ENCODE peak calls at places on chromosomes 11 and 22, in eight cellular contexts. G, B, H, U, T, O, K and E are unnamed samples.

GRCh38 chr11:46920709-46921108 is 2.4 kb upstream of the LRP4 start:
- DNase-seq in U (peak), K (peak), H (peak), O (peak), G (peak), B (peak), T (no peak), E (peak)

GRCh38 chr11:2792376-2793250 is 92.8 kb upstream of the KCNQ1OT1 start:
- DNase-seq in K (no peak), O (no peak), H (no peak), B (no peak), U (peak), T (no peak), G (no peak), E (no peak)

GRCh38 chr22:26573026-26573662 is 16.8 kb downstream of the TPST2 start:
- DNase-seq in G (no peak), K (peak), B (no peak), O (peak), U (peak), H (no peak), T (no peak), E (peak)

GRCh38 chr22:19129871-19130270 is 1.2 kb upstream of the TSSK2 start:
- DNase-seq in U (no peak), T (no peak), O (no peak), H (peak), K (no peak), G (no peak), B (no peak), E (no peak)

GRCh38 chr11:44943696-44944095 is 7.0 kb downstream of the TP53I11 start:
- DNase-seq in B (no peak), K (no peak), G (no peak), O (no peak), T (peak), U (no peak), H (no peak), E (no peak)

GRCh38 chr11:43327987-43328386 is 16.2 kb downstream of the API5 start:
- DNase-seq in B (peak), H (peak), K (peak), U (no peak), T (no peak), O (peak), G (peak), E (peak)

GRCh38 chr11:94224078-94224477 is 80.3 kb upstream of the IZUMO1R start:
- DNase-seq in T (no peak), U (no peak), O (no peak), H (no peak), B (no peak), G (no peak), K (no peak), E (peak)

GRCh38 chr22:24402460-24403192 is 24.8 kb upstream of the ADORA2A start:
- DNase-seq in G (peak), U (peak), K (peak), O (peak), T (no peak), H (peak), B (peak), E (peak)

GRCh38 chr22:37765953-37766566 is 41.7 kb upstream of the GCAT start:
- DNase-seq in G (no peak), T (no peak), O (no peak), U (no peak), K (no peak), H (no peak), B (no peak), E (no peak)

GRCh38 chr22:17121235-17122195 is at the start of gene TMEM121B:
- DNase-seq in H (no peak), B (peak), K (peak), O (peak), T (no peak), G (no peak), U (peak), E (peak)

GRCh38 chr11:126246636-126247035 is 22.1 kb downstream of the SRPRA start:
- DNase-seq in G (no peak), U (no peak), H (no peak), B (peak), T (no peak), O (no peak), K (peak), E (peak)

GRCh38 chr11:61609000-61609969 is 28.4 kb upstream of the SYT7 start:
- DNase-seq in B (no peak), G (no peak), H (no peak), T (no peak), O (no peak), U (peak), K (no peak), E (no peak)

GRCh38 chr11:86041975-86042378 is 26.9 kb downstream of the PICALM start:
- DNase-seq in O (peak), K (peak), B (peak), T (peak), U (peak), G (peak), H (peak), E (peak)

GRCh38 chr11:3231851-3232744 is at the start of gene MRGPRE:
- DNase-seq in G (no peak), K (no peak), T (no peak), H (no peak), B (peak), O (no peak), U (no peak), E (peak)

DNA sequence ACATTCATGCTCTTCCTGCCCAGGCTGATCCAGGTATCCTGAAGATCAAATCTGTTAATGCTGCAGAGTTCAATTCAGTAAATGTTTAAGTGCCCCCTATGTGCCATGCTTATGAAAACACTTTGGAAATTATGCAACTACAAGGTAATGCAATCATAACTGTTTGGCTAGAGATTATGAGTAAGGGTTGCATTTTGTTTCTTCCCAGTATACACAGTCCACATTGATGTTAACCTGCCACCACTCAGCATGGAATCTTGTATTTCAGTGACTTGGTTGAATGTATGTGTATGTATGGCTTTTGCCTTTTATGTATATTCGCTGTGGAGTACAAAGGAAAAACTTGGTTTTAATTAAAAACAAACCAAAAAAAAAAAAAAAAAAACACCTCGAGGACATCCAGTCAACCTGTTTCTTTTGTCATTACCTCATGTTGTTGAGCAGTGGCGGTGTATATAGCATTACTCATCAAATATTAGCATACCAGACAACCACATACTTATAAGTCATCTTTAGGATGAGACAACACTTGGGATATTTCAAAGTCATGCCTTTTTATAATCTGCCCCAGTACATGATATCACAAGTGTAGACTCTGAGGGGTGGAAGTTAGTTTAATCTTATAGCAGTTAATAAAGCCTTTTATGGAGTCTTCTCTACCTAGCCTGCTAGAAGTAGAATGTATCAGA is 86.1 kb upstream of the HORMAD2 start:
- DNase-seq in T (no peak), O (peak), B (peak), G (peak), U (no peak), K (peak), H (peak), E (peak)
- TF ChIP-seq CTCF in T (peak), O (no peak), B (peak), G (peak), U (no peak), K (peak), H (peak), E (peak)

DNA sequence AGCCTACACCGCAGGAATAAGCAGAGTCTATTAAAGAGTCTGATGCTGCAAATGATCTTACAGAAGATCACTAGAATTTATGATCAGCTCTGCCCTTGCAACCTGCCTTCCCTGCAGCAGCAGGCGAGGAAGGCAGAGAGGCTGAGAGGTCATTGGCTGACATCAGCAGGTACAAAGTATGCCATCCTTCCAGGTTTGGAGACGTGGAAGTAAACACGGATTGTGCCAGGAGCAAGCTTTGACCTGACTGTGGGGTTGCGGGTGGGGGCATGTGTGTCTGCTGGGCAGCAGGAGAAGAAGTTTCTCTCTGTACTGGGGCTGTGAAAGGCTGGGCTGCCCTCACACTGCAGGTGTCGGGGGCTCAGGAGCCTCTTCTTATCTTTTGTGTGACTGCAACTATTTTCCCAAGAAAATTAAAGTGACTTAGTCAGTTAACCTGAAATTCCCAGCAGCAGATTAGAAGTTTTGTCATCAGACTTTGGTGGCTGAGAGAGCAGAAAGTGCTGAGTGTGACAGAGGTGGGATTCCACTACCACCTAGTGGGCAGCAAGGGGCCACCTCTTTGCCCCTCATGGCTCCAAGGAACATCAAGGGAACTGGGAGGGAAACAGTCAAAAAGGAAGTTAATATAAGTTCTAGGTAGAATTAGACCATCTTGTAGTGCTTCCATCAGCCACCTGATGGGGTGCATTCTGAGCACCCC is 565.9 kb downstream of the ETS1 start:
- DNase-seq in B (peak), H (peak), U (no peak), G (peak), O (no peak), T (no peak), K (peak), E (no peak)
- TF ChIP-seq CTCF in B (peak), H (peak), U (no peak), G (peak), O (peak), T (no peak), K (peak), E (peak)

GRCh38 chr11:90476442-90477007 is 253.7 kb upstream of the CHORDC1 start:
- DNase-seq in H (peak), U (no peak), T (peak), B (peak), O (peak), G (no peak), K (peak), E (peak)
- TF ChIP-seq CTCF in H (peak), U (no peak), T (peak), B (peak), O (peak), G (peak), K (no peak), E (peak)

GRCh38 chr22:46827781-46828180 is 65.3 kb downstream of the TBC1D22A start:
- DNase-seq in U (no peak), K (no peak), B (no peak), G (no peak), T (no peak), H (no peak), O (no peak), E (no peak)
- TF ChIP-seq CTCF in U (no peak), K (no peak), B (no peak), G (peak), T (no peak), H (peak), O (no peak), E (no peak)